ENCODE peak calls at places on chromosomes 12 and 14, in six cellular contexts. H, V, Z, I, O and S are unnamed samples.

GRCh38 chr12:68842784-68843567 is 35.0 kb downstream of the MDM2 start:
- DNase-seq in V (no peak), I (no peak), H (no peak), Z (no peak), O (no peak), S (no peak)

GRCh38 chr14:95102678-95103039 is 54.7 kb downstream of the DICER1 start:
- DNase-seq in H (no peak), V (no peak), I (no peak), O (no peak), Z (no peak), S (no peak)

GRCh38 chr14:65080954-65081747 is 21.2 kb downstream of the MAX start:
- DNase-seq in H (no peak), Z (peak), V (no peak), O (no peak), I (no peak), S (no peak)

GRCh38 chr12:52907092-52907810 is 2.4 kb upstream of the KRT8 start:
- DNase-seq in H (no peak), V (no peak), O (no peak), Z (peak), I (peak), S (no peak)

GRCh38 chr12:127355061-127355820 is 911.7 kb upstream of the TMEM132C start:
- DNase-seq in I (peak), V (no peak), Z (no peak), H (peak), O (no peak), S (no peak)

GRCh38 chr14:29810657-29811056 is 117.0 kb downstream of the PRKD1 start:
- DNase-seq in I (no peak), O (no peak), H (no peak), V (no peak), Z (no peak), S (no peak)

GRCh38 chr14:63710497-63710896 is 17.4 kb downstream of the SGPP1 start:
- DNase-seq in Z (no peak), V (no peak), H (no peak), O (no peak), I (no peak), S (no peak)

GRCh38 chr14:85441909-85442643 is 87.9 kb upstream of the FLRT2 start:
- DNase-seq in V (no peak), H (no peak), Z (no peak), O (no peak), I (no peak), S (no peak)

GRCh38 chr12:95859344-95859816 is 628 bp downstream of the SNRPF start:
- DNase-seq in Z (peak), H (no peak), O (no peak), I (peak), V (no peak), S (no peak)

GRCh38 chr12:38905480-38906351 is at the start of gene CPNE8:
- DNase-seq in I (peak), V (peak), O (peak), Z (no peak), H (no peak), S (peak)

GRCh38 chr12:93762059-93762719 is 85.0 kb downstream of the CRADD start:
- DNase-seq in O (no peak), H (no peak), V (no peak), Z (no peak), I (no peak), S (no peak)

GRCh38 chr14:100767003-100767787 is 40.5 kb downstream of the DLK1 start:
- DNase-seq in Z (no peak), I (no peak), O (no peak), V (no peak), H (no peak), S (no peak)

GRCh38 chr14:73465833-73466532 is 7.6 kb upstream of the NUMB start:
- DNase-seq in H (no peak), Z (peak), O (no peak), I (no peak), V (no peak), S (no peak)

GRCh38 chr14:68888883-68889282 is 90.2 kb downstream of the ACTN1 start:
- DNase-seq in O (no peak), H (no peak), I (no peak), V (no peak), Z (no peak), S (no peak)

GRCh38 chr14:104868811-104869572 is 3.9 kb downstream of the CEP170B start:
- DNase-seq in V (no peak), O (no peak), I (no peak), Z (no peak), H (peak), S (no peak)

GRCh38 chr12:103626498-103626897 is 39.4 kb downstream of the STAB2 start:
- DNase-seq in O (no peak), H (no peak), I (peak), Z (peak), V (no peak), S (no peak)

GRCh38 chr12:102760322-102760721 is 156.7 kb downstream of the PAH start:
- DNase-seq in H (no peak), Z (no peak), I (no peak), V (no peak), O (no peak), S (no peak)

DNA sequence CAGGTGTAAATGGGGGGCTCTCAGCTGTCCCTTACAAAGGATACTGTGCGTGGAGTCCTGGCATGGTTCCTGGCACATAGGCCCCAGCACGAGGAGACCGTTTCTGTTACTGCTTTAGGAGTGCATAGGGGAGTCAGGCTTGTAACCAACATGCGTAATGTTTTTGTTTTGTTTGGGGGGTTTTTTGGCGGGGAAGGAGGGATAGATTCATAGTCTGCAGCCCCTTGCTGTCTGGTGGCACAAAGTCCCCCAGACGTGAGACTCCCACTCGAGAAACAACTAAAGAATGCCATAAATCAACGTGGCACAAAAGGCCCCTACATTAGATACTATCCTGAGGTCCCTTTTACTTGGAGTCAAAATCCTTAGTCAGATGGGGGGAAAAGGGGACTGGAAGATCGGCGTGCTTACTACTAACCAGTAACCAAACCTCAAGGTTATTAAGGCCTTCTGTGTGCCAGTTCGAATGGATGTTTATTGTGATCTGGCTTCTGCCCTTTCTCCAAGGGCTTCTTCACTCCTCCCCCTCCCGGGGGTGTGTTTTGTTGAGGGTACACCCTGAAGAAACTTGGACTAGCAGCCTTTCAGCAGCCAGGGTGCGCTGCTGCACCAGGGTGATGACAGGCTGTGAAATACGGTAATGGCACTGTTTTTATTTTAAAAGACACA is 873 bp downstream of the ISCU start:
- DNase-seq in H (peak), O (peak), I (peak), Z (peak), V (peak), S (no peak)
- TF ChIP-seq POLR2A in H (no peak), O (peak), I (no peak), Z (no peak), V (no peak), S (no peak)

GRCh38 chr12:71197460-71197859 is 39.7 kb upstream of the TSPAN8 start:
- DNase-seq in V (no peak), Z (no peak), H (no peak), I (no peak), O (no peak), S (no peak)
- TF ChIP-seq TAF1 in V (no peak), Z (no peak), H (no peak), I (no peak), O (no peak), S (no peak)

GRCh38 chr14:50311974-50312733 is at the start of the genes DMAC2L and L2HGDH:
- DNase-seq in O (peak), H (peak), Z (peak), V (peak), I (peak), S (peak)
- TF ChIP-seq POLR2A in O (peak), H (peak), Z (peak), V (peak), I (peak), S (peak)

GRCh38 chr14:96754845-96755184 is 42.4 kb upstream of the VRK1 start:
- DNase-seq in V (no peak), O (no peak), I (no peak), Z (no peak), H (no peak), S (no peak)
- TF ChIP-seq TAF1 in V (no peak), O (no peak), I (no peak), Z (no peak), H (no peak), S (no peak)

GRCh38 chr14:102080183-102081080 is 6.4 kb downstream of the HSP90AA1 start:
- DNase-seq in O (no peak), Z (no peak), V (no peak), I (no peak), H (no peak), S (no peak)

GRCh38 chr14:102076793-102077759 is 9.8 kb downstream of the HSP90AA1 start:
- DNase-seq in H (no peak), I (no peak), O (no peak), Z (no peak), V (no peak), S (no peak)

GRCh38 chr14:102079700-102079979 is 7.2 kb downstream of the HSP90AA1 start:
- DNase-seq in H (no peak), V (no peak), O (no peak), Z (no peak), I (no peak), S (no peak)

GRCh38 chr14:102078344-102078743 is 8.5 kb downstream of the HSP90AA1 start:
- DNase-seq in I (no peak), V (no peak), O (no peak), H (no peak), Z (no peak), S (no peak)

DNA sequence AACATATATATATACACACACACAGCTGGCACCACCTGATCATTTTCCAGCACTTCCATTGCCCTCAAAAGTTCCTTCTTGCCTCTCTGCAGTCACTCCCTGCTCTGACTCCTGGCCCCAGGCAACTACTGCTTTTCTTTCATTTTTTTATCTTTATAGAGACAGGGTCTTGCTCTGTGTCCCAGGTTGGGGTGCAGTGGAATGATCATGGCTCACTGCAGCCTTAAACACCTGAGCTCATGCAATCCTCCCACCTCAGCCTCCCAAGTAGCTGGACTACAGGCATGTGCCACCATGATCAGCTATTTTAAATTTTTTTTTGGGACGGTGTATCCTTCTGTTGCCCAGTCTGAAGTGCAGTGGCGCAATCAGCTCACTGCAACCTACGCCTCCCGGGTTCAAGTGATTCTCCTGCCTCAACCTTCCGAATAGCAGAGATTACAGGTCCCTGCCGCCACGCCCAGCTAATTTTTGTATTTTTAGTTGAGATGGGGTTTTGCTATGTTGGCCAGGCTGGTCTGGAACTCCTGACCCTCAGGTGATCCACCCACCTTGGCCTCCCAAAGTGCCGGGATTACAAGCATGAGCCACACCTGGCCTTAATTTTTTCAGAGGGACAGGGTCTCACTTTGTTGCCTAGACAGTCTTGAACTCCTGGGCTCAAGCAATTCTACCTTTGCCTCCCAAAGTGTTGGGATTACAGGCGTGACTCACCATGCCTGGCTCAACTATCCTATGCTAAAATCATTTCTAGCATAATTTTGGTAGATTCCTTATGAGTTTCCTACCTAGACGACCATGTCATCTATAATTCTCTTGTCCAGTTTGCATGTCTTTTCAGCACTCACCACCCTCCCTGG is 7.8 kb downstream of the HSP90AA1 start:
- DNase-seq in O (no peak), I (no peak), H (no peak), V (no peak), Z (no peak), S (no peak)
- TF ChIP-seq POLR2A in O (peak), I (peak), H (no peak), V (peak), Z (peak), S (peak)